ENCODE peak calls at places on chromosomes 7 and 10, in seven cellular contexts. A is sigmoid colon, G is esophagus squamous epithelium, H is left cardiac atrium, I is cardiac fibroblast, W is germinal center, X is globus pallidus. Q is an unnamed sample.

GRCh38 chr10:128835361-128835760 is 631.7 kb upstream of the MGMT start:
- DNase-seq in A (no peak), G (no peak), H (no peak), I (no peak), W (no peak), X (peak), Q (no peak)

GRCh38 chr10:99421233-99421739 is 9.1 kb downstream of the GOT1 start:
- DNase-seq in A (no peak), G (no peak), H (no peak), I (no peak), W (no peak), X (no peak), Q (no peak)

GRCh38 chr7:76330673-76331072 is 28.1 kb downstream of the YWHAG start:
- DNase-seq in A (peak), G (no peak), H (no peak), I (no peak), W (no peak), X (no peak), Q (no peak)

GRCh38 chr7:43463401-43463980 is 119.4 kb upstream of the STK17A start:
- DNase-seq in A (no peak), G (no peak), H (no peak), I (no peak), W (no peak), X (no peak), Q (no peak)

GRCh38 chr7:142598297-142598696 is 151.0 kb upstream of the PRSS1 start:
- DNase-seq in A (no peak), G (no peak), H (no peak), I (no peak), W (no peak), X (no peak), Q (no peak)

GRCh38 chr7:120944826-120945562 is 5.6 kb upstream of the ING3 start:
- DNase-seq in A (no peak), G (no peak), H (no peak), I (no peak), W (no peak), X (no peak), Q (no peak)

GRCh38 chr10:131722525-131723264 is 178.1 kb upstream of the PPP2R2D start:
- DNase-seq in A (no peak), G (no peak), H (no peak), I (no peak), W (no peak), X (no peak), Q (no peak)

GRCh38 chr7:137879357-137880158 is 32.8 kb upstream of the DGKI start:
- DNase-seq in A (peak), G (no peak), H (no peak), I (peak), W (no peak), X (no peak), Q (no peak)

GRCh38 chr10:54758791-54759190 is 42.2 kb downstream of the PCDH15 start:
- DNase-seq in A (no peak), G (no peak), H (no peak), I (no peak), W (no peak), X (no peak), Q (no peak)

GRCh38 chr7:20301311-20301939 is 29.3 kb upstream of the ITGB8 start:
- DNase-seq in A (no peak), G (no peak), H (no peak), I (peak), W (no peak), X (no peak), Q (no peak)

GRCh38 chr7:41825927-41826480 is 123.1 kb upstream of the INHBA start:
- DNase-seq in A (no peak), G (no peak), H (no peak), I (peak), W (no peak), X (no peak), Q (no peak)

GRCh38 chr7:17506090-17506489 is 207.6 kb downstream of the AHR start:
- DNase-seq in A (no peak), G (no peak), H (no peak), I (peak), W (peak), X (no peak), Q (no peak)

GRCh38 chr7:24158976-24159375 is 125.0 kb upstream of the NPY start:
- DNase-seq in A (no peak), G (no peak), H (no peak), I (no peak), W (no peak), X (no peak), Q (no peak)

GRCh38 chr10:7417103-7417623 is 6.3 kb upstream of the SFMBT2 start:
- DNase-seq in A (no peak), G (no peak), H (no peak), I (peak), W (no peak), X (peak), Q (no peak)

GRCh38 chr10:9302142-9302746 is 1247.8 kb downstream of the GATA3 start:
- DNase-seq in A (no peak), G (no peak), H (no peak), I (peak), W (peak), X (peak), Q (peak)

GRCh38 chr10:99906470-99906869 is 103.3 kb downstream of the DNMBP start:
- DNase-seq in A (peak), G (no peak), H (peak), I (peak), W (no peak), X (no peak), Q (no peak)

GRCh38 chr10:132451506-132452215 is 54.7 kb downstream of the PWWP2B start:
- DNase-seq in A (no peak), G (no peak), H (no peak), I (no peak), W (no peak), X (no peak), Q (peak)

GRCh38 chr10:52368725-52369124 is 54.6 kb downstream of the DKK1 start:
- DNase-seq in A (no peak), G (no peak), H (no peak), I (no peak), W (no peak), X (no peak), Q (no peak)

GRCh38 chr10:69483988-69484387 is 32.7 kb downstream of the TSPAN15 start:
- DNase-seq in A (no peak), G (no peak), H (no peak), I (peak), W (no peak), X (no peak), Q (no peak)

GRCh38 chr7:19834566-19834965 is 61.1 kb upstream of the TMEM196 start:
- DNase-seq in A (no peak), G (no peak), H (no peak), I (peak), W (no peak), X (no peak), Q (no peak)

GRCh38 chr10:125112697-125113494 is 47.5 kb downstream of the CTBP2 start:
- DNase-seq in A (no peak), G (no peak), H (no peak), I (no peak), W (no peak), X (no peak), Q (no peak)

GRCh38 chr7:135562720-135563119 is 5.0 kb downstream of the NUP205 start:
- DNase-seq in A (no peak), G (no peak), H (no peak), I (no peak), W (no peak), X (no peak), Q (no peak)

GRCh38 chr10:119313645-119314044 is 106.3 kb downstream of the GRK5 start:
- DNase-seq in A (no peak), G (no peak), H (no peak), I (no peak), W (no peak), X (no peak), Q (no peak)

GRCh38 chr7:29754874-29755490 is 51.3 kb upstream of the WIPF3 start:
- DNase-seq in A (no peak), G (no peak), H (no peak), I (no peak), W (no peak), X (no peak), Q (no peak)

GRCh38 chr7:2572101-2572842 is 13.5 kb downstream of the IQCE start:
- DNase-seq in A (no peak), G (no peak), H (no peak), I (peak), W (no peak), X (no peak), Q (peak)

GRCh38 chr7:141844256-141844655 is 3.0 kb upstream of the PRSS37 start:
- DNase-seq in A (no peak), G (no peak), H (no peak), I (no peak), W (no peak), X (no peak), Q (no peak)

GRCh38 chr7:2287742-2288141 is 26.5 kb downstream of the SNX8 start:
- DNase-seq in A (no peak), G (no peak), H (no peak), I (no peak), W (no peak), X (no peak), Q (no peak)

GRCh38 chr7:66140924-66141323 is 26.3 kb downstream of the CRCP start:
- DNase-seq in A (peak), G (no peak), H (peak), I (peak), W (no peak), X (peak), Q (no peak)

GRCh38 chr10:91689731-91690168 is 56.9 kb upstream of the PPP1R3C start:
- DNase-seq in A (no peak), G (no peak), H (no peak), I (peak), W (no peak), X (peak), Q (no peak)

GRCh38 chr10:109996225-109996624 is 11.6 kb upstream of the ADD3 start:
- DNase-seq in A (no peak), G (no peak), H (no peak), I (peak), W (peak), X (no peak), Q (no peak)

GRCh38 chr7:77859343-77859742 is 60.8 kb downstream of the PHTF2 start:
- DNase-seq in A (no peak), G (no peak), H (no peak), I (no peak), W (no peak), X (no peak), Q (no peak)

GRCh38 chr10:103493362-103493871 is at the start of gene NEURL1:
- DNase-seq in A (no peak), G (no peak), H (no peak), I (no peak), W (peak), X (no peak), Q (no peak)

GRCh38 chr10:119688033-119688508 is 36.9 kb downstream of the BAG3 start:
- DNase-seq in A (no peak), G (no peak), H (no peak), I (no peak), W (no peak), X (no peak), Q (no peak)

GRCh38 chr7:140866926-140867325 is 57.8 kb downstream of the BRAF start:
- DNase-seq in A (no peak), G (no peak), H (no peak), I (no peak), W (no peak), X (no peak), Q (no peak)

GRCh38 chr10:49817845-49818244 is 55.7 kb upstream of the OGDHL start:
- DNase-seq in A (no peak), G (no peak), H (no peak), I (no peak), W (no peak), X (no peak), Q (no peak)